ENCODE peak calls at places on chromosomes 3 and 15, in six cellular contexts. J is Peyer's patch, B is gastrocnemius medialis, N is A549, E is right lobe of liver, L is uterus. W is an unnamed sample.

GRCh38 chr15:42800731-42801474 is 64.0 kb upstream of the CDAN1 start:
- DNase-seq in L (no peak), J (no peak), B (no peak), N (peak; percentile 5), E (no peak), W (no peak)

GRCh38 chr3:10136426-10137005 is 5.1 kb upstream of the VHL start:
- DNase-seq in L (no peak), N (no peak), J (no peak), B (no peak), E (no peak), W (no peak)

GRCh38 chr3:176916777-176917176 is 280.5 kb downstream of the TBL1XR1 start:
- DNase-seq in J (no peak), N (no peak), L (no peak), E (no peak), B (no peak), W (no peak)

GRCh38 chr3:88033806-88034205 is 25.0 kb downstream of the CGGBP1 start:
- DNase-seq in B (no peak), L (no peak), E (no peak), J (no peak), N (no peak), W (no peak)

GRCh38 chr3:72405943-72406585 is 442.2 kb downstream of the SHQ1 start:
- DNase-seq in J (no peak), N (no peak), L (no peak), B (peak; percentile 21), E (no peak), W (no peak)

GRCh38 chr15:40137011-40137906 is 23.6 kb upstream of the BUB1B start:
- DNase-seq in E (no peak), N (no peak), L (no peak), B (no peak), J (no peak), W (peak; percentile 63)

GRCh38 chr15:87562203-87562602 is 694.3 kb downstream of the NTRK3 start:
- DNase-seq in B (no peak), L (no peak), N (no peak), J (no peak), E (no peak), W (no peak)

GRCh38 chr3:50658831-50659230 is 15.9 kb upstream of the DOCK3 start:
- DNase-seq in J (no peak), B (peak; percentile 10), L (no peak), N (no peak), E (peak; percentile 37), W (no peak)

GRCh38 chr3:155416500-155417118 is 123.1 kb upstream of the STRIT1 start:
- DNase-seq in J (no peak), B (no peak), L (no peak), E (no peak), N (peak; percentile 68), W (no peak)

GRCh38 chr15:96888764-96889163 is 558.3 kb downstream of the NR2F2 start:
- DNase-seq in J (no peak), B (no peak), N (no peak), E (no peak), L (no peak), W (no peak)

GRCh38 chr3:129313415-129313982 is 34.8 kb downstream of the HMCES start:
- DNase-seq in N (no peak), L (no peak), E (no peak), B (no peak), J (no peak), W (no peak)

GRCh38 chr3:43892061-43892460 is 201.3 kb downstream of the ABHD5 start:
- DNase-seq in N (no peak), L (no peak), E (no peak), J (no peak), B (no peak), W (no peak)

GRCh38 chr15:60580650-60581415 is 101.9 kb upstream of the ICE2 start:
- DNase-seq in E (no peak), N (no peak), J (peak; percentile 39), L (no peak), B (no peak), W (no peak)

GRCh38 chr15:69893863-69894262 is 203.9 kb downstream of the TLE3 start:
- DNase-seq in B (peak; percentile 79), N (no peak), L (peak; percentile 54), E (no peak), J (no peak), W (peak; percentile 87)

GRCh38 chr3:170907519-170908234 is 760 bp downstream of the EIF5A2 start:
- DNase-seq in E (no peak), B (no peak), L (no peak), J (no peak), N (no peak), W (peak; percentile 83)

GRCh38 chr15:60964527-60964926 is 264.6 kb downstream of the RORA start:
- DNase-seq in B (peak; percentile 78), N (peak; percentile 13), L (peak; percentile 31), J (no peak), E (no peak), W (no peak)

GRCh38 chr15:43492673-43493601 is at the start of gene TP53BP1:
- DNase-seq in B (peak; percentile 96), E (peak; percentile 97), J (peak; percentile 98), N (peak; percentile 91), L (peak; percentile 94), W (peak; percentile 95)

GRCh38 chr3:183295211-183295610 is 42.2 kb downstream of the B3GNT5 start:
- DNase-seq in N (peak; percentile 25), J (no peak), B (peak; percentile 88), L (no peak), E (peak; percentile 60), W (peak; percentile 72)

GRCh38 chr3:134361162-134361831 is 12.9 kb downstream of the AMOTL2 start:
- DNase-seq in E (no peak), J (no peak), N (no peak), B (no peak), L (no peak), W (peak; percentile 79)

GRCh38 chr3:15309662-15310335 is 22.6 kb downstream of the SH3BP5 start:
- DNase-seq in E (no peak), L (no peak), N (no peak), B (peak; percentile 9), J (no peak), W (no peak)

GRCh38 chr15:74390552-74391288 is 23.3 kb upstream of the CYP11A1 start:
- DNase-seq in N (no peak), E (no peak), L (no peak), B (no peak), J (no peak), W (no peak)

GRCh38 chr15:31325976-31326728 is 483 bp upstream of the KLF13 start:
- DNase-seq in L (peak; percentile 95), N (peak; percentile 99), B (peak; percentile 99), J (peak; percentile 98), E (peak; percentile 99), W (peak; percentile 100)
- TF ChIP-seq POLR2A in L (peak; percentile 83), N (no peak), B (peak; percentile 97), J (peak; percentile 95), E (peak; percentile 99), W (peak; percentile 88)

GRCh38 chr3:69867941-69868505 is 128.8 kb downstream of the MITF start:
- DNase-seq in J (no peak), E (no peak), B (no peak), N (no peak), L (no peak), W (no peak)

GRCh38 chr3:69869021-69869420 is 129.8 kb downstream of the MITF start:
- DNase-seq in B (no peak), N (peak; percentile 52), L (no peak), E (no peak), J (no peak), W (no peak)

GRCh38 chr3:69865920-69866679 is 126.8 kb downstream of the MITF start:
- DNase-seq in L (peak; percentile 26), N (peak; percentile 65), J (no peak), B (peak; percentile 24), E (no peak), W (no peak)

GRCh38 chr3:69864751-69865150 is 125.5 kb downstream of the MITF start:
- DNase-seq in L (no peak), B (no peak), N (no peak), E (no peak), J (no peak), W (no peak)

DNA sequence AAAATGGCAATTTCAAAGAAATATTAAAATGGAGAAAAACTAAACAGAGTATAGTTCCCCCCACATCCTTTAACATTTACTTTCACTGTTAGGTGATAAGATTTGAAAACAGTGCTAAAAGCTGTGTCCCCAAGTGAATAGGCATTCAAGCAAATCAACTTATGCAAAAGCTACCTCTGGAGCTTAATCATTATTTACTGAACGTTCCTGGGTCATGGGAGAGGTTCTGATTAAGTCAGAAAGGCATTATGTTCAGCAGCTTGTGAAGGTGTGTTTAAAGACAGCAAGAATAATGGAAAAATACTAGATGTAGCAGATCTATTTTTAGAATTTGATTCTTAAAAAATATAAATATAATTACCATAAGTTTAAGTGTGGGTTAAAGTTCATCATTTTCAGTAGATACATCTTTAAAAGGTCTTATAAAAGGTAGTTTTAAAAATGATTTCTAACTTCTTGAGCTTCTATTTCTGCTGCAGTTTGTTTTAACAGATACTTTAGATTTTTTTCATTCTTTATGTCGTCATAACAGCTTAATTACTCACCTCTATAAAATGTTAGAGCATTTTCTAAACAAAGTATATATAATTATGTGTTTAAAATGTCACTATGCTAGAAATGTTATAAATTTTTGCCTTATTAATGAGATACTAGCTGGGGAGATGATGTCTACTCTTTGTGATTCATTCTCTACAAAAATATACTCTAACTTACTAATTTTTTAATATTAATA is 127.9 kb downstream of the MITF start:
- DNase-seq in E (no peak), L (no peak), B (no peak), N (peak; percentile 60), J (no peak), W (no peak)
- H3K4me3 ChIP-seq in E (no peak overlapping the region), L (no peak overlapping the region), B (no peak overlapping the region), N (peak overlapping the region; percentile 45), J (no peak overlapping the region), W (no peak overlapping the region)

GRCh38 chr15:98727115-98728040 is 79.0 kb downstream of the IGF1R start:
- DNase-seq in B (peak; percentile 84), N (peak; percentile 93), J (peak; percentile 36), E (peak; percentile 72), L (peak; percentile 89), W (peak; percentile 77)
- TF ChIP-seq CTCF in B (no peak), N (no peak), J (no peak), E (no peak), L (no peak), W (no peak)

DNA sequence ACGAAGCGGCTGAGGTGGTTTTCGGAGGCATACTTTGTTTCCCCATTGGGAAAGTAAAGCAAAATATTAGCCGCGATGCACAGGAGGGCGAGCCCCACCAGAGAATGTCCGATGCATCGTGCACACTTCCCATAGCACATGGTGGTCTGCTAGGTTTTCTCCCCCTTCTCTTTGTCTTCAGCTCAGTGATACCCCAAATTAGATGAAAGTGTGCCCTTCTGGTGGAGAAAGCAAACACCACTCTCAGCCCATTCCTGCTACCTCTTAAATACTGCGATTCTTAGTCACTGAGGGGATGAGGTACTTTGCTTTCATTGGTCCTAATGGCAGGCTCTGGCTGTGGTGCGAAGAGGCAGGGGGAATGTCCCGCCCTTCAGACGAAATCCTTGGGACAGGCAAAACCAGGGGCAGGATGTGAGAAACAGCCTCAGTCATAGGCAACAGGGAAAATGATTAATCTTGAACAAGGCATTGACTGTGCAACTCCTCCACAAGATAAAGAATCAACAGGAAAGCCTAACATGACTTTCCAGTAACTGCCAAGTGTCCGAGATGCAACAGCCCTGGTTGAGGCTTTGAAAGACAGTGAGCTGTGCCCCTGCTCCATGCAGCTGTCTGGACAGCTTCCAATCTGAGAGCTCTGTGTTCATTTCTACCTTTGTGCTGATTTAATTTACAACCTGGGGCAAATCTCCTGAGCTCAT is at the start of gene TM4SF1:
- DNase-seq in E (peak; percentile 60), L (peak; percentile 41), J (no peak), N (peak; percentile 98), B (no peak), W (peak; percentile 88)
- TF ChIP-seq POLR2A in E (peak; percentile 77), L (peak; percentile 69), J (peak; percentile 24), N (peak; percentile 90), B (peak; percentile 55), W (no peak)